ENCODE peak calls at places on chromosomes 11 and 22, in five cellular contexts. C is AG04450, V is fibroblast of the conjunctiva, E is H4, F is ELR. W is an unnamed sample.

GRCh38 chr11:33773399-33774355 is 643 bp downstream of the FBXO3 start:
- DNase-seq in C (no peak), V (no peak), E (no peak), F (peak), W (peak)

GRCh38 chr22:45975266-45976161 is 1.4 kb downstream of the WNT7B start:
- DNase-seq in C (no peak), V (no peak), E (no peak), F (no peak), W (no peak)

GRCh38 chr11:107898270-107898669 is 30.0 kb upstream of the RAB39A start:
- DNase-seq in C (peak), V (peak), E (peak), F (peak), W (peak)

GRCh38 chr11:102047305-102047924 is at the start of gene CFAP300:
- DNase-seq in C (no peak), V (peak), E (peak), F (peak), W (no peak)

GRCh38 chr11:45593992-45594391 is 71.4 kb downstream of the CHST1 start:
- DNase-seq in C (no peak), V (no peak), E (peak), F (peak), W (no peak)

GRCh38 chr22:23537421-23537820 is 42.7 kb downstream of the IGLL1 start:
- DNase-seq in C (no peak), V (no peak), E (no peak), F (no peak), W (no peak)

GRCh38 chr22:23147632-23148387 is 2.5 kb downstream of the RAB36 start:
- DNase-seq in C (peak), V (peak), E (no peak), F (no peak), W (no peak)

GRCh38 chr11:74257934-74258553 is 53.4 kb downstream of the P4HA3 start:
- DNase-seq in C (peak), V (peak), E (no peak), F (peak), W (no peak)

GRCh38 chr22:32877196-32877595 is 75.7 kb downstream of the TIMP3 start:
- DNase-seq in C (no peak), V (no peak), E (no peak), F (no peak), W (no peak)

GRCh38 chr22:32469799-32470212 is 4.8 kb upstream of the FBXO7 start:
- DNase-seq in C (peak), V (peak), E (peak), F (peak), W (peak)

GRCh38 chr11:113577356-113578163 is 102.4 kb upstream of the DRD2 start:
- DNase-seq in C (no peak), V (no peak), E (no peak), F (no peak), W (no peak)

GRCh38 chr11:119999220-119999619 is 138.7 kb downstream of the TRIM29 start:
- DNase-seq in C (no peak), V (no peak), E (no peak), F (peak), W (peak)

GRCh38 chr11:74138021-74138420 is 32.8 kb downstream of the C2CD3 start:
- DNase-seq in C (peak), V (no peak), E (peak), F (no peak), W (no peak)

GRCh38 chr22:47344414-47344813 is 582.0 kb downstream of the TBC1D22A start:
- DNase-seq in C (no peak), V (no peak), E (no peak), F (no peak), W (no peak)

GRCh38 chr22:29541845-29542244 is 11.7 kb downstream of the THOC5 start:
- DNase-seq in C (no peak), V (no peak), E (no peak), F (no peak), W (no peak)

GRCh38 chr22:44547371-44547770 is 49.3 kb upstream of the RTL6 start:
- DNase-seq in C (no peak), V (no peak), E (no peak), F (no peak), W (no peak)

GRCh38 chr11:32426192-32426591 is 9.1 kb downstream of the WT1 start:
- DNase-seq in C (no peak), V (no peak), E (no peak), F (no peak), W (no peak)

GRCh38 chr11:132941024-132941646 is 591.2 kb downstream of the OPCML start:
- DNase-seq in C (peak), V (no peak), E (peak), F (peak), W (peak)

GRCh38 chr11:126194121-126194543 is 17.3 kb downstream of the RPUSD4 start:
- DNase-seq in C (no peak), V (peak), E (peak), F (peak), W (peak)

GRCh38 chr11:87437844-87438223 is 400.1 kb downstream of the TMEM135 start:
- DNase-seq in C (no peak), V (no peak), E (no peak), F (peak), W (peak)

GRCh38 chr11:7512525-7513209 is 1.1 kb upstream of the PPFIBP2 start:
- DNase-seq in C (no peak), V (no peak), E (no peak), F (no peak), W (no peak)

GRCh38 chr22:36585841-36586240 is 56.9 kb upstream of the EIF3D start:
- DNase-seq in C (no peak), V (no peak), E (no peak), F (peak), W (no peak)

GRCh38 chr11:117180661-117181585 is 2.4 kb downstream of the SIDT2 start:
- DNase-seq in C (no peak), V (peak), E (peak), F (peak), W (no peak)

W was measured in RKO.